ENCODE peak calls at places on chromosomes 3 and 15, in four cellular contexts. One of them, this sample, is unnamed.

GRCh38 chr15:76003364-76003763 is 8.9 kb downstream of the NRG4 start:
- DNase-seq in stimulated activated CD4-positive, alpha-beta T cell treated with anti-CD3 and anti-CD28 coated beads, Interleukin-12 subunit alpha, Interleukin-12 subunit beta, amount 100 ng/mL, for 4 hours: no peak
- DNase-seq in neural crest cell: no peak
- DNase-seq in activated CD8-positive, alpha-beta memory T cell treated with anti-CD3 and anti-CD28 coated beads for 48 hours: no peak
- DNase-seq in this sample: no peak

GRCh38 chr15:96612917-96613316 is 282.4 kb downstream of the NR2F2 start:
- DNase-seq in neural crest cell: no peak
- DNase-seq in activated CD8-positive, alpha-beta memory T cell treated with anti-CD3 and anti-CD28 coated beads for 48 hours: no peak
- DNase-seq in stimulated activated CD4-positive, alpha-beta T cell treated with anti-CD3 and anti-CD28 coated beads, Interleukin-12 subunit alpha, Interleukin-12 subunit beta, amount 100 ng/mL, for 4 hours: no peak
- DNase-seq in this sample: no peak

GRCh38 chr3:63908081-63908736 is 4.0 kb downstream of the SCAANT1 start:
- DNase-seq in stimulated activated CD4-positive, alpha-beta T cell treated with anti-CD3 and anti-CD28 coated beads, Interleukin-12 subunit alpha, Interleukin-12 subunit beta, amount 100 ng/mL, for 4 hours: no peak
- DNase-seq in activated CD8-positive, alpha-beta memory T cell treated with anti-CD3 and anti-CD28 coated beads for 48 hours: no peak
- DNase-seq in neural crest cell: no peak
- DNase-seq in this sample: no peak

GRCh38 chr15:69193948-69194827 is 33.8 kb downstream of the GLCE start:
- DNase-seq in stimulated activated CD4-positive, alpha-beta T cell treated with anti-CD3 and anti-CD28 coated beads, Interleukin-12 subunit alpha, Interleukin-12 subunit beta, amount 100 ng/mL, for 4 hours: no peak
- DNase-seq in neural crest cell: no peak
- DNase-seq in activated CD8-positive, alpha-beta memory T cell treated with anti-CD3 and anti-CD28 coated beads for 48 hours: no peak
- DNase-seq in this sample: no peak

GRCh38 chr3:132645058-132645457 is 14.6 kb downstream of the ACAD11 start:
- DNase-seq in activated CD8-positive, alpha-beta memory T cell treated with anti-CD3 and anti-CD28 coated beads for 48 hours: no peak
- DNase-seq in neural crest cell: no peak
- DNase-seq in stimulated activated CD4-positive, alpha-beta T cell treated with anti-CD3 and anti-CD28 coated beads, Interleukin-12 subunit alpha, Interleukin-12 subunit beta, amount 100 ng/mL, for 4 hours: no peak
- DNase-seq in this sample: no peak

GRCh38 chr3:171018151-171018935 is 8.2 kb downstream of the SLC2A2 start:
- DNase-seq in neural crest cell: peak; percentile 3
- DNase-seq in stimulated activated CD4-positive, alpha-beta T cell treated with anti-CD3 and anti-CD28 coated beads, Interleukin-12 subunit alpha, Interleukin-12 subunit beta, amount 100 ng/mL, for 4 hours: no peak
- DNase-seq in activated CD8-positive, alpha-beta memory T cell treated with anti-CD3 and anti-CD28 coated beads for 48 hours: no peak
- DNase-seq in this sample: no peak

GRCh38 chr3:149579838-149580542 is 77.8 kb downstream of the WWTR1 start:
- DNase-seq in stimulated activated CD4-positive, alpha-beta T cell treated with anti-CD3 and anti-CD28 coated beads, Interleukin-12 subunit alpha, Interleukin-12 subunit beta, amount 100 ng/mL, for 4 hours: no peak
- DNase-seq in neural crest cell: no peak
- DNase-seq in activated CD8-positive, alpha-beta memory T cell treated with anti-CD3 and anti-CD28 coated beads for 48 hours: no peak
- DNase-seq in this sample: no peak

GRCh38 chr3:77618686-77619085 is 578.8 kb downstream of the ROBO2 start:
- DNase-seq in neural crest cell: no peak
- DNase-seq in activated CD8-positive, alpha-beta memory T cell treated with anti-CD3 and anti-CD28 coated beads for 48 hours: no peak
- DNase-seq in stimulated activated CD4-positive, alpha-beta T cell treated with anti-CD3 and anti-CD28 coated beads, Interleukin-12 subunit alpha, Interleukin-12 subunit beta, amount 100 ng/mL, for 4 hours: no peak
- DNase-seq in this sample: no peak

GRCh38 chr3:97940034-97940433 is 32.2 kb downstream of the RIOX2 start:
- DNase-seq in neural crest cell: no peak
- DNase-seq in stimulated activated CD4-positive, alpha-beta T cell treated with anti-CD3 and anti-CD28 coated beads, Interleukin-12 subunit alpha, Interleukin-12 subunit beta, amount 100 ng/mL, for 4 hours: no peak
- DNase-seq in activated CD8-positive, alpha-beta memory T cell treated with anti-CD3 and anti-CD28 coated beads for 48 hours: no peak
- DNase-seq in this sample: no peak

GRCh38 chr15:30992465-30992864 is 1.0 kb upstream of the MTMR10 start:
- DNase-seq in activated CD8-positive, alpha-beta memory T cell treated with anti-CD3 and anti-CD28 coated beads for 48 hours: no peak
- DNase-seq in neural crest cell: no peak
- DNase-seq in stimulated activated CD4-positive, alpha-beta T cell treated with anti-CD3 and anti-CD28 coated beads, Interleukin-12 subunit alpha, Interleukin-12 subunit beta, amount 100 ng/mL, for 4 hours: no peak
- DNase-seq in this sample: no peak

GRCh38 chr3:153350420-153350819 is 188.4 kb downstream of the RAP2B start:
- DNase-seq in activated CD8-positive, alpha-beta memory T cell treated with anti-CD3 and anti-CD28 coated beads for 48 hours: no peak
- DNase-seq in stimulated activated CD4-positive, alpha-beta T cell treated with anti-CD3 and anti-CD28 coated beads, Interleukin-12 subunit alpha, Interleukin-12 subunit beta, amount 100 ng/mL, for 4 hours: no peak
- DNase-seq in neural crest cell: no peak
- DNase-seq in this sample: no peak

GRCh38 chr3:170690133-170690981 is 104.5 kb upstream of the SLC7A14 start:
- DNase-seq in neural crest cell: peak; percentile 70
- DNase-seq in activated CD8-positive, alpha-beta memory T cell treated with anti-CD3 and anti-CD28 coated beads for 48 hours: peak; percentile 20
- DNase-seq in stimulated activated CD4-positive, alpha-beta T cell treated with anti-CD3 and anti-CD28 coated beads, Interleukin-12 subunit alpha, Interleukin-12 subunit beta, amount 100 ng/mL, for 4 hours: peak; percentile 51
- DNase-seq in this sample: peak; percentile 70

GRCh38 chr3:65411367-65411766 is 627.4 kb downstream of the MAGI1 start:
- DNase-seq in stimulated activated CD4-positive, alpha-beta T cell treated with anti-CD3 and anti-CD28 coated beads, Interleukin-12 subunit alpha, Interleukin-12 subunit beta, amount 100 ng/mL, for 4 hours: no peak
- DNase-seq in activated CD8-positive, alpha-beta memory T cell treated with anti-CD3 and anti-CD28 coated beads for 48 hours: no peak
- DNase-seq in neural crest cell: no peak
- DNase-seq in this sample: no peak

GRCh38 chr3:29514912-29515311 is 234.0 kb downstream of the RBMS3 start:
- DNase-seq in stimulated activated CD4-positive, alpha-beta T cell treated with anti-CD3 and anti-CD28 coated beads, Interleukin-12 subunit alpha, Interleukin-12 subunit beta, amount 100 ng/mL, for 4 hours: no peak
- DNase-seq in activated CD8-positive, alpha-beta memory T cell treated with anti-CD3 and anti-CD28 coated beads for 48 hours: no peak
- DNase-seq in neural crest cell: no peak
- DNase-seq in this sample: no peak

GRCh38 chr3:164897335-164897734 is 181.0 kb downstream of the SI start:
- DNase-seq in activated CD8-positive, alpha-beta memory T cell treated with anti-CD3 and anti-CD28 coated beads for 48 hours: no peak
- DNase-seq in neural crest cell: no peak
- DNase-seq in stimulated activated CD4-positive, alpha-beta T cell treated with anti-CD3 and anti-CD28 coated beads, Interleukin-12 subunit alpha, Interleukin-12 subunit beta, amount 100 ng/mL, for 4 hours: no peak
- DNase-seq in this sample: no peak

GRCh38 chr3:179148446-179149238 is 485 bp downstream of the PIK3CA start:
- DNase-seq in neural crest cell: peak; percentile 24
- DNase-seq in activated CD8-positive, alpha-beta memory T cell treated with anti-CD3 and anti-CD28 coated beads for 48 hours: peak; percentile 18
- DNase-seq in stimulated activated CD4-positive, alpha-beta T cell treated with anti-CD3 and anti-CD28 coated beads, Interleukin-12 subunit alpha, Interleukin-12 subunit beta, amount 100 ng/mL, for 4 hours: peak; percentile 53
- DNase-seq in this sample: peak; percentile 27

GRCh38 chr15:67373971-67374370 is 119.4 kb downstream of the IQCH start:
- DNase-seq in activated CD8-positive, alpha-beta memory T cell treated with anti-CD3 and anti-CD28 coated beads for 48 hours: no peak
- DNase-seq in stimulated activated CD4-positive, alpha-beta T cell treated with anti-CD3 and anti-CD28 coated beads, Interleukin-12 subunit alpha, Interleukin-12 subunit beta, amount 100 ng/mL, for 4 hours: no peak
- DNase-seq in neural crest cell: no peak
- DNase-seq in this sample: no peak

GRCh38 chr3:94596141-94596540 is 533.3 kb downstream of the NSUN3 start:
- DNase-seq in neural crest cell: no peak
- DNase-seq in stimulated activated CD4-positive, alpha-beta T cell treated with anti-CD3 and anti-CD28 coated beads, Interleukin-12 subunit alpha, Interleukin-12 subunit beta, amount 100 ng/mL, for 4 hours: no peak
- DNase-seq in activated CD8-positive, alpha-beta memory T cell treated with anti-CD3 and anti-CD28 coated beads for 48 hours: no peak
- DNase-seq in this sample: no peak

This sample was measured in 8988T.